ENCODE peak calls at places on chromosome 15, in six cellular contexts. A is cardiac muscle cell, B is A673, S is fibroblast of the aortic adventitia, D is dorsolateral prefrontal cortex, E is AG04450. X is an unnamed sample.
A peak's percentile ranks its signal among the peaks of the same experiment; 100 is the strongest.

GRCh38 chr15:40958146-40958545 is 4.9 kb downstream of the CHAC1 start:
- DNase-seq in D (no peak), A (no peak), B (no peak), E (no peak), S (no peak), X (no peak)

GRCh38 chr15:27623149-27623548 is 476.0 kb downstream of the OCA2 start:
- DNase-seq in S (no peak), B (no peak), A (no peak), D (no peak), E (no peak), X (no peak)

GRCh38 chr15:39874890-39875549 is 45.0 kb downstream of the GPR176 start:
- DNase-seq in B (peak; percentile 60), D (no peak), S (peak; percentile 53), E (no peak), A (peak; percentile 40), X (peak; percentile 51)

GRCh38 chr15:65722191-65722590 is 69.9 kb downstream of the DENND4A start:
- DNase-seq in B (no peak), D (no peak), A (no peak), S (no peak), E (no peak), X (no peak)

GRCh38 chr15:78265752-78266224 is 1.4 kb downstream of the DNAJA4 start:
- DNase-seq in B (no peak), D (no peak), S (peak; percentile 32), A (peak; percentile 78), E (peak; percentile 43), X (peak; percentile 42)

GRCh38 chr15:77059761-77060345 is 11.1 kb downstream of the TSPAN3 start:
- DNase-seq in E (no peak), D (no peak), B (no peak), A (no peak), S (no peak), X (no peak)

GRCh38 chr15:30990036-30990435 is 1.4 kb downstream of the MTMR10 start:
- DNase-seq in E (no peak), B (peak; percentile 32), A (no peak), S (no peak), D (no peak), X (no peak)

GRCh38 chr15:55319537-55320325 is 709 bp downstream of the PIGB start:
- DNase-seq in E (no peak), A (no peak), S (peak; percentile 75), B (no peak), D (no peak), X (no peak)

GRCh38 chr15:31870336-31871158 is 159.8 kb upstream of the CHRNA7 start:
- DNase-seq in E (no peak), A (peak; percentile 91), D (peak; percentile 80), B (peak; percentile 88), S (peak; percentile 56), X (peak; percentile 84)

GRCh38 chr15:54850101-54850500 is 346.6 kb downstream of the RSL24D1 start:
- DNase-seq in S (no peak), E (no peak), D (no peak), A (no peak), B (no peak), X (no peak)

GRCh38 chr15:40930430-40931299 is 1.5 kb downstream of the DLL4 start:
- DNase-seq in E (no peak), D (no peak), A (peak; percentile 77), S (peak; percentile 16), B (no peak), X (peak; percentile 48)

GRCh38 chr15:61917457-61917856 is 142.8 kb downstream of the VPS13C start:
- DNase-seq in B (no peak), E (no peak), S (no peak), A (no peak), D (no peak), X (no peak)

GRCh38 chr15:77538793-77539487 is 93.8 kb downstream of the LINGO1 start:
- DNase-seq in D (no peak), A (no peak), S (no peak), E (no peak), B (no peak), X (no peak)

GRCh38 chr15:28977377-28978010 is 91.7 kb downstream of the APBA2 start:
- DNase-seq in B (peak; percentile 46), A (no peak), E (peak; percentile 91), S (peak; percentile 83), D (no peak), X (peak; percentile 86)

GRCh38 chr15:22808240-22808639 is 21.8 kb downstream of the NIPA1 start:
- DNase-seq in E (no peak), S (no peak), A (no peak), B (no peak), D (no peak), X (no peak)

GRCh38 chr15:101357333-101357732 is 62.3 kb upstream of the SNRPA1 start:
- DNase-seq in B (no peak), S (no peak), D (no peak), E (no peak), A (peak; percentile 17), X (no peak)

GRCh38 chr15:91070872-91071271 is 29.2 kb upstream of the SV2B start:
- DNase-seq in E (no peak), S (no peak), B (no peak), A (no peak), D (no peak), X (no peak)

GRCh38 chr15:91067026-91067425 is 33.0 kb upstream of the SV2B start:
- DNase-seq in D (no peak), A (no peak), B (no peak), S (peak; percentile 2), E (no peak), X (no peak)

GRCh38 chr15:91068436-91068835 is 31.6 kb upstream of the SV2B start:
- DNase-seq in D (no peak), B (no peak), S (no peak), A (no peak), E (no peak), X (no peak)

GRCh38 chr15:91072162-91072561 is 27.9 kb upstream of the SV2B start:
- DNase-seq in A (no peak), E (no peak), D (no peak), B (no peak), S (no peak), X (no peak)

DNA sequence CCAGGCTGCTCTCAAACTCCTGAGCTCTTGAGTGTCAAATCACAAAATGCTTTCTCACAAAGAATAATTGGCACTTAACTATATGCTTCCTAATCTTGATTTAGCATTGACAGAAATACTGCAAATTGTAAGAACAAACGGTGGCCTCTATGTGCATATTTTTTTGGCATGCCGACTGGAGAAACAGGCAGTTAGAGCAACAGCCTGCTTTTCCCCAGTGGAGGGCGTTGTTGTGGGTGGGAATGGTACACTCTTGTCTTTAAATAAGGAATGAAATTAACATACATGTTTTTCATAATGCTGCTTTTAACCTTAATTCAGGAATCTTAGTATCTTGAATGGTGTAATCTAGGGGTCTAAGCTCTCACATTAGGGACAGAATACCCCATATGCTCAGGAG is 31.1 kb upstream of the SV2B start:
- DNase-seq in D (no peak), B (no peak), A (no peak), E (no peak), S (no peak), X (no peak)
- TF ChIP-seq CTCF in D (no peak), B (peak; percentile 36), A (no peak), E (peak; percentile 9), S (no peak), X (no peak)

GRCh38 chr15:79675982-79676381 is 220.8 kb downstream of the MTHFS start:
- DNase-seq in S (no peak), B (no peak), A (no peak), E (no peak), D (no peak), X (no peak)
- TF ChIP-seq CTCF in S (peak; percentile 1), B (no peak), A (no peak), E (peak; percentile 5), D (no peak), X (no peak)

DNA sequence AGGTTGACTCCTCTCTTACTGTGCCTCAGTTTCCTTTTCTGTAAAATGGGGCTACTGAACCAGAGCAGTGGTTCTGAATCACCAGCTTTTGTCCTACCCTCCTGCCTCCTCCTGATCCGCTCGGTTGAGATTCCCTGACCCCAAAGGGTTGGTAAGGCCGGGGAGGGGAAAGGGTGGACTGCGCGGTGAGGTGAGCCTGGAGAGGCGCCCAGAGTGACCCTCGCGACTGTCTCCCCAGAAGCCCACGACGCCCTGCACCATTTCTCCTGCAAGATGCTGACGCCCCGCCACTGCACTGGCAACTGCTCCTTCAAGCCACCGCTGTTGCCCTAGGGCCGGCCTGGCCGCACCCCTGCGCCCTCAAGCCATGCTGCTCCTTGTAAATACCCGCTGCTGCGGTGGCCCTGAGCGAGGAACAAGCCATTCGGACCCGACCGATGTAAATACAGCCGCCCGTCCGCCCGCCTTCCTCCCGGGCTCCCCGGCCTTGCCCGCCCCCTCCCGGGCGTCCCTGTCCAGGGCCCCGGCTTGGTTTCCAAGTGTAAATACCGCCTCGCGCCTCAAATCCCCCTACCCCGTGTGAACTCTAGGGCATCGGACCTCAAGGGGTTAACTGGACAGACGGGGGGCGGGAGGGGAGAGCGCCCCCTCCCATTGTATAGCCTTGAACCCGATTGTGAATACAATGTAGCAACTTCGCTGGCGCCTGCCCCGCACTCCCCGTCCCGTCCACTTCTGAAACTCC is 6.2 kb downstream of the RNU6-1 start:
- DNase-seq in A (peak; percentile 72), E (no peak), D (no peak), S (no peak), B (peak; percentile 71), X (peak; percentile 48)
- TF ChIP-seq CTCF in A (peak; percentile 49), E (peak; percentile 59), D (peak; percentile 57), S (peak; percentile 57), B (peak; percentile 73), X (peak; percentile 32)

GRCh38 chr15:74386496-74387140 is 19.2 kb upstream of the CYP11A1 start:
- DNase-seq in A (no peak), E (no peak), S (no peak), D (no peak), B (no peak), X (no peak)

GRCh38 chr15:74385442-74386132 is 18.1 kb upstream of the CYP11A1 start:
- DNase-seq in B (no peak), A (no peak), D (no peak), E (no peak), S (no peak), X (no peak)

GRCh38 chr15:74383695-74384565 is 16.5 kb upstream of the CYP11A1 start:
- DNase-seq in S (peak; percentile 31), A (no peak), E (no peak), D (no peak), B (no peak), X (no peak)

GRCh38 chr15:74383286-74383685 is 15.8 kb upstream of the CYP11A1 start:
- DNase-seq in D (no peak), E (no peak), A (no peak), S (no peak), B (no peak), X (no peak)

DNA sequence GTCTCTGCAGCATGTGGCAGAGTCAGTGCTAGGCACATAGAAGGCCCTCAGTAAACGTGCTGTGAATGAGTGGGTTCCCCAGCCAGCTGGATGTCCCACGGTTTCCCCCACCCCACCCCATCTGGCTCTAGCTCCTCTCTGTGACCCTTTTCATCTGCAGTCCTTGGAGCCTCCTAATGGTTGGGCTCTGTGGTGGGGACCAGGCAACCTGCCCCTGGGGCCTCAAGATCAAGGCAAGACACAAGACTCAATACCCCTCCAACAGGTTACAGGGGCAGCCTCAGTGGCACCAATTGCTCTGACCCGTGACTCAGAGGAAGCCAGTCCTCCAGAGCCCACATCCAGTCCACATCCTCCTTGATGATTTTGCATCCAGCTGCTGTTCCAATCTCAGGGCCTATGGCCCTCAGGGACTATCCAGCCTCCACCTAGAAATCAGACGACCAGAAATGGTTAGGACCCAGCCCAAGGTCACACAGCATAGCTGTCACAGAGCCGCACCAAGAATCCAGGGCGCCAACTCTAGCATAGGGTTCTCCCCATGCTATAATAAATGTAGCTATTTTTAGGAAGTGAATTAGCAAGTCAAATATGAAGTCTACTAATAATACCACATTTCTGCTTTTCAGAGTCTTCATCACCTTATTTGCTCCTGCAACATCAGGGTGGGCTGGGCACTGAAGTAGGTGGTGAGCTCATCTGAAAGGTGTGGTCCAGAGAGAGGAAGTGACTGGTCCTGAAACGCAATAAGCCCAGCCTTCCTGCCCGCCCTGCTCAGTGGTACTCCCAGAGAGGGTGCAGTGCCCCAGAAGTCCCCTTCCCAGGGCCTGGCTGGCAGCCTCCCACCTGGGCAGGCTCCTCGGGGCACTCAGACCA is 17.4 kb upstream of the CYP11A1 start:
- DNase-seq in B (no peak), A (no peak), E (no peak), S (peak; percentile 40), D (no peak), X (no peak)
- TF ChIP-seq CTCF in B (no peak), A (no peak), E (no peak), S (no peak), D (no peak), X (no peak)

X was measured in adrenal gland.